ENCODE peak calls at places on chromosome 16, in four cellular contexts. One of them, this sample, is unnamed. For H3K27me3 and H3K36me3, the result is how much of the 10 kb centered on the place peaks cover.

GRCh38 chr16:27374794-27375499 is 27.0 kb upstream of the IL21R start:
- DNase-seq in body of pancreas: peak
- DNase-seq in SK-N-SH: peak
- DNase-seq in stomach: peak
- DNase-seq in this sample: peak

GRCh38 chr16:12132290-12132689 is 155.8 kb downstream of the SNX29 start:
- DNase-seq in body of pancreas: no peak
- DNase-seq in SK-N-SH: no peak
- DNase-seq in stomach: no peak
- DNase-seq in this sample: no peak

GRCh38 chr16:8958344-8958808 is 5.3 kb downstream of the USP7 start:
- DNase-seq in body of pancreas: no peak
- DNase-seq in SK-N-SH: peak
- DNase-seq in stomach: no peak
- DNase-seq in this sample: peak

GRCh38 chr16:66416981-66417700 is 10.0 kb upstream of the BEAN1 start:
- DNase-seq in body of pancreas: no peak
- DNase-seq in SK-N-SH: no peak
- DNase-seq in stomach: no peak
- DNase-seq in this sample: no peak

GRCh38 chr16:57740423-57741071 is 5.0 kb downstream of the KATNB1 start:
- DNase-seq in body of pancreas: no peak
- DNase-seq in SK-N-SH: no peak
- DNase-seq in stomach: no peak
- DNase-seq in this sample: peak

GRCh38 chr16:23959069-23959800 is 123.5 kb downstream of the PRKCB start:
- DNase-seq in body of pancreas: no peak
- DNase-seq in SK-N-SH: no peak
- DNase-seq in stomach: no peak
- DNase-seq in this sample: no peak

GRCh38 chr16:72426416-72426815 is 254.5 kb upstream of the PMFBP1 start:
- DNase-seq in body of pancreas: no peak
- DNase-seq in SK-N-SH: no peak
- DNase-seq in stomach: no peak
- DNase-seq in this sample: no peak

GRCh38 chr16:695355-696089 is 5.3 kb upstream of the WDR24 start:
- DNase-seq in body of pancreas: peak
- DNase-seq in SK-N-SH: no peak
- DNase-seq in stomach: peak
- DNase-seq in this sample: peak

GRCh38 chr16:89867918-89868317 is 5.5 kb upstream of the TCF25 start:
- DNase-seq in body of pancreas: no peak
- DNase-seq in SK-N-SH: no peak
- DNase-seq in stomach: no peak
- DNase-seq in this sample: no peak

GRCh38 chr16:74999683-75000480 is 1.1 kb downstream of the ZNRF1 start:
- DNase-seq in body of pancreas: peak
- DNase-seq in SK-N-SH: peak
- DNase-seq in stomach: peak
- DNase-seq in this sample: peak

GRCh38 chr16:2033057-2033911 is 6.6 kb downstream of the NHERF2 start:
- DNase-seq in body of pancreas: no peak
- DNase-seq in SK-N-SH: peak
- DNase-seq in stomach: peak
- DNase-seq in this sample: peak

GRCh38 chr16:88383401-88384221 is 852 bp downstream of the ZNF469 start:
- DNase-seq in body of pancreas: peak
- DNase-seq in SK-N-SH: peak
- DNase-seq in stomach: peak
- DNase-seq in this sample: peak

GRCh38 chr16:22353188-22353919 is 21.1 kb downstream of the CDR2 start:
- DNase-seq in body of pancreas: no peak
- DNase-seq in SK-N-SH: no peak
- DNase-seq in stomach: no peak
- DNase-seq in this sample: no peak

GRCh38 chr16:66058181-66058580 is 308.3 kb upstream of the CDH5 start:
- DNase-seq in body of pancreas: no peak
- DNase-seq in SK-N-SH: no peak
- DNase-seq in stomach: no peak
- DNase-seq in this sample: no peak

GRCh38 chr16:9393601-9394000 is 302.2 kb downstream of the HAPSTR1 start:
- DNase-seq in body of pancreas: no peak
- DNase-seq in SK-N-SH: no peak
- DNase-seq in stomach: no peak
- DNase-seq in this sample: no peak

GRCh38 chr16:27642753-27643152 is 92.8 kb downstream of the KATNIP start:
- DNase-seq in body of pancreas: no peak
- DNase-seq in SK-N-SH: no peak
- DNase-seq in stomach: no peak
- DNase-seq in this sample: peak

GRCh38 chr16:11291021-11291716 is 10.0 kb upstream of the PRM1 start:
- DNase-seq in body of pancreas: no peak
- DNase-seq in SK-N-SH: no peak
- DNase-seq in stomach: no peak
- DNase-seq in this sample: peak

GRCh38 chr16:58329147-58329546 is 34.3 kb upstream of the PRSS54 start:
- DNase-seq in body of pancreas: no peak
- DNase-seq in SK-N-SH: no peak
- DNase-seq in stomach: no peak
- DNase-seq in this sample: no peak

GRCh38 chr16:273547-274421 is 2.0 kb downstream of the RGS11 start:
- DNase-seq in body of pancreas: peak
- DNase-seq in SK-N-SH: no peak
- DNase-seq in stomach: peak
- DNase-seq in this sample: no peak

GRCh38 chr16:78507576-78507975 is 408.1 kb downstream of the WWOX start:
- DNase-seq in body of pancreas: no peak
- DNase-seq in SK-N-SH: no peak
- DNase-seq in stomach: no peak
- DNase-seq in this sample: no peak

GRCh38 chr16:49527621-49528020 is 154.0 kb downstream of the C16orf78 start:
- DNase-seq in body of pancreas: no peak
- DNase-seq in SK-N-SH: peak
- DNase-seq in stomach: no peak
- DNase-seq in this sample: no peak
- H3K4me3 ChIP-seq in body of pancreas: no peak
- H3K4me3 ChIP-seq in SK-N-SH: peak
- H3K4me3 ChIP-seq in stomach: peak
- H3K4me3 ChIP-seq in this sample: no peak

DNA sequence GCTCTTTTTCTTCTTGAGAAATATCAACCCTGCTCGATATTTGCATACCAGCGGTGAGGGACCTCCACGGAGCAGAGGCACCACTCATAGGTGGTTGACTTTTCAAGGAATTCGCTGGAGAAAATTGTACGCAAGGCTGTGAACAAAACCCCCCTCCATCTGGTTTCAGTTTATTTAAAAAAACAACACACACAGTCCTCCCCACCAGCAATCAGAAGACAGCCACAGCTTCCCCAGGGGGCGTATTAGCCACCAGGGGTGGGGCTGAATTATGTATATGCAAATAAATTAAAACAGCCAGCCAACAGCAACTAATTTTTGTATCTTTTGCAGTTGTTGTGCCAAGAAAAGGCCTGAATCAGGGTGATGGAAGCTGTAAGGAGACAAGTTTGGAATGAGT is 5.9 kb upstream of the HSD11B2 start:
- DNase-seq in body of pancreas: no peak
- DNase-seq in SK-N-SH: no peak
- DNase-seq in stomach: no peak
- DNase-seq in this sample: no peak
- H3K27me3 ChIP-seq in body of pancreas: under half
- H3K27me3 ChIP-seq in SK-N-SH: under half
- H3K27me3 ChIP-seq in stomach: under half
- H3K27me3 ChIP-seq in this sample: under half

GRCh38 chr16:4387769-4388168 is 16.1 kb downstream of the VASN start:
- DNase-seq in body of pancreas: no peak
- DNase-seq in SK-N-SH: no peak
- DNase-seq in stomach: no peak
- DNase-seq in this sample: no peak
- H3K36me3 ChIP-seq in body of pancreas: under half
- H3K36me3 ChIP-seq in SK-N-SH: under half
- H3K36me3 ChIP-seq in stomach: half or more
- H3K36me3 ChIP-seq in this sample: under half

DNA sequence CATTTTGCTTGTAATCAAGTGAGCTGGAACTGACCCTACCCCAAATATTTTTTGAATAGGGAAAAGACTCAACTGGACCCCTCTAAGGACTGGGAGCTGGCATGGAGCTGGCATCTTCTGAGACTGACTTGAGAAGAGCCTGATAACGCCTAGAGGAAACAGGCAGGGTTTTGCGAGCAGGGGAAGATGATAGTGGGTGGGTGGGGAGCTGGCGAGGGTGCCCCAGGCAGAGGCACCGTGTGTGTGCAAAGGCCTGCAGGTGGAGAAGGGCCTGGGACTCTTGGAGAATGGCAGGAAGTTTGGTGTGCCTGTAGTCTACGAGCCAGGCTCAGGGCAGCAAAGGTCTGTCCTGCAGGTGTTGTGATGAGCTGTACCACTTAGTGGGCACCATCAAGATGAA is 4.1 kb downstream of the CRISPLD2 start:
- DNase-seq in body of pancreas: no peak
- DNase-seq in SK-N-SH: no peak
- DNase-seq in stomach: no peak
- DNase-seq in this sample: no peak
- H3K4me3 ChIP-seq in body of pancreas: no peak
- H3K4me3 ChIP-seq in SK-N-SH: no peak
- H3K4me3 ChIP-seq in stomach: no peak
- H3K4me3 ChIP-seq in this sample: no peak

GRCh38 chr16:86925067-86925791 is 346.9 kb downstream of the FOXL1 start:
- DNase-seq in body of pancreas: no peak
- DNase-seq in SK-N-SH: no peak
- DNase-seq in stomach: no peak
- DNase-seq in this sample: no peak

GRCh38 chr16:86928517-86929148 is 350.3 kb downstream of the FOXL1 start:
- DNase-seq in body of pancreas: no peak
- DNase-seq in SK-N-SH: no peak
- DNase-seq in stomach: no peak
- DNase-seq in this sample: no peak

GRCh38 chr16:86926146-86926545 is 347.8 kb downstream of the FOXL1 start:
- DNase-seq in body of pancreas: no peak
- DNase-seq in SK-N-SH: no peak
- DNase-seq in stomach: no peak
- DNase-seq in this sample: no peak

GRCh38 chr16:86927699-86928098 is 349.4 kb downstream of the FOXL1 start:
- DNase-seq in body of pancreas: no peak
- DNase-seq in SK-N-SH: no peak
- DNase-seq in stomach: no peak
- DNase-seq in this sample: no peak

DNA sequence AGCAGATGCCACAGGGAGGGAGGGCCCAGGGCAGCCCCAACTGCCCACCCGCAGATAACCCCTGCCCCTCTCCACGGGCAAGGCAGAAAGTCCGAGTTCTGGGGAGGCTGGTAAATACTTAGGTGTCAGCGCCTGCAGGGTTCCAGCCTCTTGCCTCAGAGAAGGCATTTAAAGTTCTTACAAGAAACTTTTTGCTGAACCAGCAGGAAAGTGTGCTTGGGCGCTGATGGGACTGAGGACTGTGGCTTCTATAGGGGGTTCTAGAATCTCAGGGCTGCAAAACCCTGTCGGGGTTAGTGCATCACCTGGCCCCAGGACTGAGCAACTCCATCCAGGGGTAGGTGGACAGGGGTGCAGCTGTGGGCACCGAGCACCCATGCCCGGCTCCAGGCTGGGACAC is 348.3 kb downstream of the FOXL1 start:
- DNase-seq in body of pancreas: no peak
- DNase-seq in SK-N-SH: no peak
- DNase-seq in stomach: no peak
- DNase-seq in this sample: no peak
- H3K27me3 ChIP-seq in body of pancreas: under half
- H3K27me3 ChIP-seq in SK-N-SH: under half
- H3K27me3 ChIP-seq in stomach: under half
- H3K27me3 ChIP-seq in this sample: under half

DNA sequence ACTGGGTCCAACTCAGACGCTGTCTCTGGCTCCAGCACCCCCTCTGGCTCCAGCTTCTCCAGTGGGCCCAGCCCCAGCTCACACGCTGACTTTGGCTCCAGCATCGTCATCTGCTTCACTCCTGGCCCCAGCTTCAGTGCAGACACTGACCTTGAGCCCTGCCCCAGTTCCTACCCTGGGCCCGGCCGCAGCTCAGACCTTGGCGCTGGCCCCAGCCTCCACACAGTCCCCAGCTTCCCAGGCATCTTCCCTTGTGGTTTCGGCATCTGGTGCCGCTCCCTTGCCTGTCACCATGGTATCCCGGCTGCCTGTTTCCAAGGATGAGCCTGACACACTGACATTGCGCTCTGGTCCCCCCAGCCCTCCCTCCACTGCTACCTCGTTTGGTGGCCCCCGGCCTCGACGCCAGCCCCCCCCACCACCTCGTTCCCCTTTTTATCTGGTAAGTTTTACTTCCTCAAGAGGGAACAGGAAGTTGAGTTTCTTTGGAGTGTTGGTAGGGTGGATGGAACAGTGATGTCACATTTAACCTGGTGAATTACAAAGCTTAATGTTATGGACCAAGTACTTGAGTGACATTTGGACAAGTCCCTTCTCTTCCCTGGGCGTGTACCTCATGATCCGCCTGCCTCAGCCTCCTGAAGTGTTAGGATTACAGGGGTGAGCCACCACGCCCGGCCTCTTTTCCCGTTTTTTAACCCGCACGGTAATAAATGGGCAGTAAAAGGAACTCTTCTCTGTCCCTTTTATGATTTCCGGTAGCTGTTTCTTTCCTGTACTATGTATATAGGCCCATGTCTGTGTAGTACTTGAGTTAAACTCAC is 23.4 kb upstream of the PHKG2 start:
- DNase-seq in body of pancreas: no peak
- DNase-seq in SK-N-SH: no peak
- DNase-seq in stomach: no peak
- DNase-seq in this sample: peak
- H3K36me3 ChIP-seq in body of pancreas: under half
- H3K36me3 ChIP-seq in SK-N-SH: half or more
- H3K36me3 ChIP-seq in stomach: half or more
- H3K36me3 ChIP-seq in this sample: under half

This sample was measured in H7.